ENCODE peak calls at places on chromosome 17, in four cellular contexts. E, J, N and O are unnamed samples. For H3K4me1 and H3K36me3, the result is how much of the 10 kb centered on the place peaks cover.

GRCh38 chr17:75625813-75626486 is 7.3 kb upstream of the SMIM5 start:
- DNase-seq in E (peak), J (no peak), N (no peak), O (no peak)

GRCh38 chr17:75783803-75784472 is 668 bp upstream of the UNK start:
- DNase-seq in E (no peak), J (no peak), N (peak), O (no peak)

GRCh38 chr17:17114592-17115225 is 72.5 kb downstream of the MPRIP start:
- DNase-seq in E (no peak), J (no peak), N (no peak), O (no peak)

GRCh38 chr17:31392002-31392855 is 754 bp downstream of the RAB11FIP4 start:
- DNase-seq in E (no peak), J (no peak), N (no peak), O (no peak)

GRCh38 chr17:50767446-50767845 is at the start of gene ANKRD40CL:
- DNase-seq in E (no peak), J (peak), N (no peak), O (no peak)

GRCh38 chr17:17819111-17819510 is 17.7 kb downstream of the SREBF1 start:
- DNase-seq in E (no peak), J (no peak), N (no peak), O (no peak)

GRCh38 chr17:76437467-76438402 is 15.2 kb downstream of the UBE2O start:
- DNase-seq in E (no peak), J (no peak), N (no peak), O (no peak)

GRCh38 chr17:45812102-45812501 is 28.0 kb downstream of the CRHR1 start:
- DNase-seq in E (peak), J (no peak), N (no peak), O (no peak)

GRCh38 chr17:40953876-40954275 is 12.9 kb downstream of the KRT39 start:
- DNase-seq in E (no peak), J (no peak), N (no peak), O (no peak)

GRCh38 chr17:66431910-66432309 is 129.5 kb downstream of the PRKCA start:
- DNase-seq in E (peak), J (no peak), N (no peak), O (no peak)

GRCh38 chr17:18382441-18383078 is 5.0 kb downstream of the EVPLL start:
- DNase-seq in E (no peak), J (no peak), N (no peak), O (no peak)

GRCh38 chr17:77778636-77779524 is 179.6 kb upstream of the TNRC6C start:
- DNase-seq in E (no peak), J (no peak), N (peak), O (no peak)

DNA sequence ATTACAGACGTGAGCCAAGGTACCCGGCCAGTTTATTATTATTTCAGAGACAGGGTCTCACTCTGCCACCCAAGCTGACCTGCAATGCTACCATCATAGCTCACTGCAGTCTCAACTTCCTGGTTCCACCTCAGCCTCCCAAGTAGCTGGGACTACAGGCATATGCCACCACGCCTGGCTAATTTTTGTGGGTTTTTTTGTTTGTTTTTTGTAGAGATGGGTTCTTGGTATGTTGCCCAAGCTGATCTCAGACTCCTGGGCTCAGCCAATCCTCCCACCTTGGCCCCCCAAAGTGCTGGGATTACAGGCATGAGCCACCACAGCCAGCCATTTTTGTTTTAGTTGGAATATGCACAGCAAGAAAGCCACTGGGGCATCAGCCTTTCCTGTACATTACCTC is 115.7 kb downstream of the MRM1 start:
- DNase-seq in E (no peak), J (no peak), N (no peak), O (no peak)
- H3K4me1 ChIP-seq in E (under half), J (under half), N (under half), O (under half)

DNA sequence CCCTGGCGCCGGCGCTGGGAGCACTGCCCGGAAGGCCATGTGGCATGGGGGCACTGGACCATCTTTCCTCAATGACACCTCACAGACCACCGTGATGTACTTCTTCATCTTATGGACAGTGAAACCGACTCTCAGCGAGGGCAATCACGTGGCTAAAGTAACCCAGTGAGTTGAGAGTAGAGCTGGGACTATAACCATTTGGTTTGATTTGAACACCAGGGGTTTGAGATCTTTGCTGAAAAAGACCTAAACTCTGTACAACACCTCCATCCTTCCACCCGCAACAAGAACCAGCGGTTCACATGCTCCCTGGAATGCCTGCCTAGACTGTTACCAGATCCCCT is 3.3 kb downstream of the ITGA2B start:
- DNase-seq in E (no peak), J (no peak), N (no peak), O (no peak)
- H3K36me3 ChIP-seq in E (under half), J (under half), N (under half), O (under half)

GRCh38 chr17:38451840-38452529 is 23.7 kb downstream of the ARHGAP23 start:
- DNase-seq in E (peak), J (no peak), N (peak), O (peak)
- H3K4me1 ChIP-seq in E (under half), J (under half), N (under half), O (under half)

GRCh38 chr17:81543339-81543675 is 8.8 kb downstream of the FAAP100 start:
- DNase-seq in E (no peak), J (no peak), N (no peak), O (no peak)

GRCh38 chr17:81545160-81545949 is 6.8 kb downstream of the FAAP100 start:
- DNase-seq in E (no peak), J (no peak), N (no peak), O (no peak)

GRCh38 chr17:81542431-81543338 is 9.5 kb downstream of the FAAP100 start:
- DNase-seq in E (no peak), J (no peak), N (no peak), O (no peak)

GRCh38 chr17:81543756-81544155 is 8.4 kb downstream of the FAAP100 start:
- DNase-seq in E (no peak), J (no peak), N (no peak), O (no peak)

GRCh38 chr17:81544281-81544974 is 7.7 kb downstream of the FAAP100 start:
- DNase-seq in E (no peak), J (no peak), N (no peak), O (no peak)
- H3K36me3 ChIP-seq in E (under half), J (under half), N (under half), O (under half)

DNA sequence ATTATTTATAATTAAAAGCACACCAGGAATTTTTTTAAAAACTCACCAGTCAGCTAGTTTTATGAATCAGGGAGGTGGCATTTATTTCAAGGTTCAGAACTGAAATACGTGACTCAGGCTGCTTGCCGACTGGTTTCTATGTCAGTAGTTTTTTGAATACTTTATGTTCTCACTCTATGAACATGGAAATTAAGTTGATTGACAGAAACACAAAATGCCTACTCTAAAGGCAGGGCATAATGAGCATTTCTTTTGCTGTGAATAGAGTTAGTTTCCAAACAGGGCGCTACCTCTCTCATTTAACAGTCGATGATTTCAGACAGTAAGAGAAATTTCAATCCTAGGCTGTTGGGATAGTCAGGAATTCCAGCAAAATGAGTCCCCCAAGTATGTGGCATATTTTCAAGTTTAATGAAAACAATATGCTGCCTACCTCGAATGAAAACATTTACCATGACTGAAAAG is 6.7 kb downstream of the HS3ST3B1 start:
- DNase-seq in E (peak), J (no peak), N (no peak), O (no peak)
- H3K4me1 ChIP-seq in E (under half), J (under half), N (under half), O (under half)

DNA sequence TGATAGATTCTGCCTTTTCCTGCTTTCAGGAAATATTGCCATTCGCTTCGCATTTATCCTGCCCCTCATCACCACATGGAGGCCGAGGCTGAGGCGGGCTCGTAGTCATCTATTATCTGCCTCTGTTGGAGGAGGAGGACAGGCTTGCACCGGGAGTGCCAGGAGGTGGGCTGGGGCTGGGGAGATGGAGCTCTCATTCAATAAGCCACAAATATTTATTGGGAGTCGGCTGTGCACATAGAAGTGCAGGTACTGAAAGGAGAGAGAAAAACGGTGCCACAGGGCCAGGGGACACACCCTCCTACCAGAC is 263.3 kb upstream of the SDK2 start:
- DNase-seq in E (no peak), J (no peak), N (no peak), O (no peak)
- H3K36me3 ChIP-seq in E (under half), J (under half), N (under half), O (under half)

DNA sequence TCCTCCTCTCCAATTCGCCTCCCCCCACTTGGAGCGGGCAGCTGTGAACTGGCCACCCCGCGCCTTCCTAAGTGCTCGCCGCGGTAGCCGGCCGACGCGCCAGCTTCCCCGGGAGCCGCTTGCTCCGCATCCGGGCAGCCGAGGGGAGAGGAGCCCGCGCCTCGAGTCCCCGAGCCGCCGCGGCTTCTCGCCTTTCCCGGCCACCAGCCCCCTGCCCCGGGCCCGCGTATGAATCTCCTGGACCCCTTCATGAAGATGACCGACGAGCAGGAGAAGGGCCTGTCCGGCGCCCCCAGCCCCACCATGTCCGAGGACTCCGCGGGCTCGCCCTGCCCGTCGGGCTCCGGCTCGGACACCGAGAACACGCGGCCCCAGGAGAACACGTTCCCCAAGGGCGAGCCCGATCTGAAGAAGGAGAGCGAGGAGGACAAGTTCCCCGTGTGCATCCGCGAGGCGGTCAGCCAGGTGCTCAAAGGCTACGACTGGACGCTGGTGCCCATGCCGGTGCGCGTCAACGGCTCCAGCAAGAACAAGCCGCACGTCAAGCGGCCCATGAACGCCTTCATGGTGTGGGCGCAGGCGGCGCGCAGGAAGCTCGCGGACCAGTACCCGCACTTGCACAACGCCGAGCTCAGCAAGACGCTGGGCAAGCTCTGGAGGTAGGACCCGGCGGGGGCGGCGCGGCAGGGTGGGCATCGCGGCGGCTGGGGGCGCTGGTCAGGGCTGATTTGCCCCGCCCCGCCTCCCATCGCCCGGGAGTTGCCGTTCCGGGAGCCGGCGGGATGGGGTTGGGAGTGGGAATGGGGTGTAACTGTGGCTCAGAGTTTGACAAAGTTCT is 563 bp downstream of the SOX9 start:
- DNase-seq in E (peak), J (peak), N (no peak), O (no peak)
- H3K4me1 ChIP-seq in E (under half), J (under half), N (under half), O (under half)

DNA sequence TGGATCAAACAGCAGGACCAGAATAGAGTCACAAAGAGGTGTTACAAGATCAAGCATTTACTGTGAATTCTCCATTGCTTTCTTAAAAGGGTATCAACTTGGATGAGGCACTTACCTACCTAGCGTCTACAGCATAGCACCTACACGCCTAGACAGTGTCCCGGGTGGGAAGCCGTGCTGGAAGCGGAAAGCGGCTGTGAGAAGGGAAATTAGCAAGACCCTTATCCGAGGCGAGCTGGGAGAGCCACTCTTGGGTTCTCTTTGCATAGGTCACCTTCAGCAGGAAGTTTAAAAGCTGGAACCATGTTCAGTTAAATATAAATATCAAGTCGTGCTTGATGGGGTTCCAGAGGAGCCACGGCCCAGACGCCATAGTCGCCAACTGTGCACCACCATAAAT is 46.3 kb downstream of the TRARG1 start:
- DNase-seq in E (no peak), J (no peak), N (no peak), O (no peak)
- H3K36me3 ChIP-seq in E (under half), J (under half), N (under half), O (under half)

DNA sequence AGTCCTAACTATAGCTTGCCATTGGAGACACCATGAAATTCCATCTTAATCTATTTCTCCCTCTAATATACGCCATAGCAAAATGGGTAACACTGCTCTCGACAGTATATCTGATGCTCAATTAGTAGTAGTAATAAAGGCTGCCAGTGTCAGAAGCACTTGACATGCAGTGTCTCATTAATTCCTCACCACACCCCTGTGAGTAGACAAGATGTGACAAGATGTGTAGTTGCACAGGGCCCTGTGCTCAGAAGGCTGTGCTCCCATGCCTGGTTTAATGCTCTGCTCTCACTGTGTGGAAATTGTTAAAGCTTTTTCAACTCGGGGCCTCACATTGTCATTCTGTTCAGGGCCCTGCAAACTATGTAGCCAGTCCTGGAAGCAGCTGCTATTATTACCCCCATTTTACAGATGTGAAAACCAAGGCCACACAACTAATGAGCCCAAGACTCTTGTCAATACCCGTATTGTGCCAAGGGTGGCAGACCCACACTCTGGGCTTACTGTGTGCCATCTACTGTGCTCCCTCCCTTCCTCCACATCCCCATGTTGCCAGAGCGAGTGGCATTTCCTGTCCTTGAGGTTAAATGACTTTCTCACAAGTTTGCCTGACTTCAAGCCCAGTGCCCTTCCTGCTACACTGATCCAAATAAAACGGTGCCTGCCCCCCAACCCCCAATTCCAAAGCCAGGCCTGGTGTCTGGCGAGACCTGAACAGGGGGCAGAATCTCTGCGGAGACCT is 287.3 kb upstream of the CCL2 start:
- DNase-seq in E (no peak), J (no peak), N (no peak), O (no peak)
- H3K4me1 ChIP-seq in E (under half), J (under half), N (under half), O (under half)

GRCh38 chr17:48093341-48094045 is 7.8 kb downstream of the CBX1 start:
- DNase-seq in E (no peak), J (peak), N (no peak), O (no peak)

GRCh38 chr17:48101012-48101720 is at the start of gene CBX1:
- DNase-seq in E (peak), J (peak), N (peak), O (peak)

GRCh38 chr17:48100591-48101011 is 677 bp downstream of the CBX1 start:
- DNase-seq in E (peak), J (peak), N (peak), O (peak)

GRCh38 chr17:48100160-48100559 is 1.1 kb downstream of the CBX1 start:
- DNase-seq in E (peak), J (no peak), N (no peak), O (no peak)

DNA sequence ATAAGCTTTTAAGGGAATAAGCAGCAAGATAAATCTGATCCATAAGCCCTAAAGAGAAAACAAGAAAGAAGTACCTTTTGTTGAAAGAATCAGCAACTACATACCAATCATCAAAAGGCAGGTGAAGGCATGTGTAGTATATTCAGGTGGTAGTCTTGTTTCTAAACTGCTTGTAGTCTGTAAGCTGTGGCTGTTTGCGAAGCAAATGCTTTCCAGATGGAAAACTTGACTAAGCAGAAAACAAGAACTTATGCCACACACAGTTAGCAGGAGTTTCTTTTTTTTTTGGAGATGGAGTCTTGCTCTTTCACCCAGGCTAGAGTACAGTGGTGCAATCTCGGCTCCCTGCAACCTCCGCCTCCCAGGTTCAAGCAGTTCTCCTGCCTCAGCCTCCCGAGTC is 5.7 kb downstream of the CBX1 start:
- DNase-seq in E (no peak), J (no peak), N (no peak), O (no peak)
- H3K36me3 ChIP-seq in E (under half), J (under half), N (under half), O (under half)